ENCODE peak calls at places on chromosomes 3 and 15, in nine cellular contexts. N is GM20000, K is fibroblast of lung, A is left ventricle myocardium inferior, T is A549, Q is neural crest cell, U is cardiac fibroblast, O is WERI-Rb-1, P is type B pancreatic cell. F is an unnamed sample.

GRCh38 chr3:14413381-14414071 is 11.1 kb downstream of the SLC6A6 start:
- DNase-seq in N (no peak), K (peak; percentile 52), A (no peak), T (no peak), Q (no peak), U (no peak), O (no peak), P (no peak), F (peak; percentile 56)

GRCh38 chr3:120678331-120678845 is 3.7 kb downstream of the HGD start:
- DNase-seq in N (peak; percentile 34), K (peak; percentile 86), A (no peak), T (peak; percentile 74), Q (no peak), U (peak; percentile 88), O (no peak), P (no peak), F (peak; percentile 93)

GRCh38 chr15:62877276-62877857 is 165.2 kb upstream of the TPM1 start:
- DNase-seq in N (no peak), K (no peak), A (no peak), T (no peak), Q (no peak), U (no peak), O (no peak), P (no peak), F (no peak)

GRCh38 chr3:15291589-15292541 is 40.5 kb downstream of the SH3BP5 start:
- DNase-seq in N (peak; percentile 59), K (peak; percentile 42), A (no peak), T (no peak), Q (no peak), U (peak; percentile 53), O (no peak), P (no peak), F (no peak)

GRCh38 chr3:44186712-44187111 is 55.0 kb upstream of the TOPAZ1 start:
- DNase-seq in N (no peak), K (no peak), A (no peak), T (no peak), Q (no peak), U (no peak), O (no peak), P (no peak), F (no peak)

GRCh38 chr3:126551066-126551838 is 7.5 kb downstream of the C3orf22 start:
- DNase-seq in N (no peak), K (no peak), A (no peak), T (no peak), Q (no peak), U (no peak), O (peak; percentile 3), P (peak; percentile 64), F (no peak)

GRCh38 chr3:55607844-55608243 is 120.7 kb upstream of the WNT5A start:
- DNase-seq in N (peak; percentile 65), K (no peak), A (no peak), T (no peak), Q (no peak), U (no peak), O (no peak), P (no peak), F (no peak)

GRCh38 chr3:75249005-75249404 is 415.1 kb upstream of the FRG2C start:
- DNase-seq in N (no peak), K (no peak), A (no peak), T (no peak), Q (no peak), U (no peak), O (no peak), P (no peak), F (no peak)

GRCh38 chr3:16381426-16381825 is 116.4 kb downstream of the OXNAD1 start:
- DNase-seq in N (no peak), K (no peak), A (no peak), T (no peak), Q (no peak), U (no peak), O (no peak), P (no peak), F (no peak)

GRCh38 chr3:44948239-44948638 is 27.7 kb downstream of the ZDHHC3 start:
- DNase-seq in N (no peak), K (no peak), A (no peak), T (no peak), Q (no peak), U (no peak), O (no peak), P (no peak), F (no peak)

GRCh38 chr3:181212271-181212670 is 222.7 kb upstream of the DNAJC19 start:
- DNase-seq in N (no peak), K (no peak), A (no peak), T (no peak), Q (no peak), U (no peak), O (no peak), P (no peak), F (no peak)

GRCh38 chr3:181213347-181213746 is 223.8 kb upstream of the DNAJC19 start:
- DNase-seq in N (no peak), K (no peak), A (no peak), T (no peak), Q (no peak), U (no peak), O (no peak), P (no peak), F (no peak)

GRCh38 chr3:181210275-181210674 is 220.7 kb upstream of the DNAJC19 start:
- DNase-seq in N (no peak), K (peak; percentile 33), A (no peak), T (no peak), Q (no peak), U (peak; percentile 25), O (no peak), P (no peak), F (peak; percentile 42)
- TF ChIP-seq CTCF in N (no peak), K (no peak), A (peak; percentile 52), T (peak; percentile 37), Q (peak; percentile 77), U (no peak), O (no peak), P (peak; percentile 80), F (peak; percentile 55)

GRCh38 chr15:37793851-37794250 is 140.6 kb upstream of the TMCO5A start:
- DNase-seq in N (no peak), K (no peak), A (no peak), T (no peak), Q (no peak), U (no peak), O (peak; percentile 30), P (no peak), F (no peak)
- TF ChIP-seq CTCF in N (no peak), K (no peak), A (no peak), T (no peak), Q (no peak), U (peak; percentile 6), O (peak; percentile 74), P (peak; percentile 44), F (no peak)

GRCh38 chr3:133965906-133966305 is 63.8 kb downstream of the SLCO2A1 start:
- DNase-seq in N (no peak), K (no peak), A (no peak), T (no peak), Q (no peak), U (no peak), O (no peak), P (no peak), F (no peak)

GRCh38 chr3:133963657-133964396 is 65.9 kb downstream of the SLCO2A1 start:
- DNase-seq in N (no peak), K (no peak), A (no peak), T (no peak), Q (no peak), U (no peak), O (no peak), P (no peak), F (no peak)

GRCh38 chr3:133965033-133965570 is 64.6 kb downstream of the SLCO2A1 start:
- DNase-seq in N (no peak), K (peak; percentile 54), A (no peak), T (no peak), Q (no peak), U (peak; percentile 21), O (no peak), P (no peak), F (no peak)

GRCh38 chr3:133962879-133963278 is 66.8 kb downstream of the SLCO2A1 start:
- DNase-seq in N (no peak), K (peak; percentile 86), A (no peak), T (no peak), Q (no peak), U (peak; percentile 66), O (no peak), P (no peak), F (peak; percentile 50)

GRCh38 chr3:133964547-133964946 is 65.2 kb downstream of the SLCO2A1 start:
- DNase-seq in N (no peak), K (no peak), A (no peak), T (peak; percentile 28), Q (no peak), U (no peak), O (no peak), P (no peak), F (no peak)
- TF ChIP-seq CTCF in N (no peak), K (no peak), A (no peak), T (no peak), Q (no peak), U (peak; percentile 28), O (peak; percentile 22), P (no peak), F (no peak)

DNA sequence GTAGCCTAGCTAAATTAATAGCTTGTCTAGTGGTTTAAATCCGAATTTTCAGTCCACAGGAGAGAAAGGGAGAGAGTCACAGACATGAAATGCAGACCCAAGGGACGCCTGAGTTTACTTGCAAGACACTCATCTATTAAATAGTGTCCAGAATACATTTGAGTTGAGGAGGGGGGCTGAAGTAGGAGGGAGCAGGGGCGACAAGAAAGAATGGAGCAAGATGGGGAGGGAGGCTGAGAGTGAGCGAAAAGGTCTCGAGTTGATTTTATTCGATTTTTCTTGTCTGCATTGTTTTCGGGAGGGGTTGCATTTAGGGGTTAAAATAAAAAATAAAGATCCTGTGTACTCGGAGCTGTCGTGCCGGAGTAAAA is 4.2 kb upstream of the MECOM start:
- DNase-seq in N (no peak), K (no peak), A (no peak), T (no peak), Q (no peak), U (no peak), O (no peak), P (no peak), F (no peak)
- TF ChIP-seq CTCF in N (no peak), K (no peak), A (no peak), T (no peak), Q (no peak), U (no peak), O (no peak), P (no peak), F (no peak)

DNA sequence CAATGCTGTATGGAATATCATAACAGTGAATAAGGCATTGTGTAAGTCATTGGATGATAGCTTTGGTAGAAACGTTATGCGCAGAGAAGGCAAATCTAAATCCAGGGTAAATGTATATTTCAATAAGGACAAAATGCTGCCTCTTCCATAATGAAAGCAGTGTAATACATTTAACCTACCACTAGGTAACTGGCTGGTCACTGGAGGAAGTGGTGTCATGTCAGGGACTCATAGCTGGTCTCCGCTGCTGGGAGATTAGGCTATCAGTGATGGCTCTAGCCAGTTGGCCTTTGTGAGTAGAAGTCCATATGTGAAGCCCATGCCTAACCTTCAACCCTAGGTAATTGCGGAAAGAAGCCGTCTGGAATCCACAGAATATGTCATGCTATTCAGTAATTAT is 140.9 kb downstream of the NLGN1 start:
- DNase-seq in N (no peak), K (no peak), A (no peak), T (peak; percentile 0), Q (no peak), U (no peak), O (no peak), P (no peak), F (no peak)
- TF ChIP-seq CTCF in N (no peak), K (no peak), A (no peak), T (no peak), Q (no peak), U (no peak), O (peak; percentile 19), P (peak; percentile 50), F (no peak)

F was measured in MCF 10A.